ENCODE peak calls at places on chromosome 16, in six cellular contexts. H is stimulated activated CD4-positive, alpha-beta T cell treated with anti-CD3 and anti-CD28 coated beads, Interleukin-1b, Interleukin-23, amount 100 ng/mL, for 1 hour; E is CD4-positive, CD25-positive, alpha-beta regulatory T cell; G is astrocyte of the spinal cord; O is NCI-H1417; M is NB4. B is an unnamed sample.

GRCh38 chr16:90061437-90061836 is 15.7 kb downstream of the PRDM7 start:
- DNase-seq in H (no peak), E (no peak), G (no peak), O (no peak), M (no peak), B (no peak)

GRCh38 chr16:13936596-13937081 is 16.7 kb downstream of the ERCC4 start:
- DNase-seq in H (no peak), E (no peak), G (peak), O (no peak), M (peak), B (peak)

GRCh38 chr16:67541391-67542263 is 13.0 kb downstream of the RIPOR1 start:
- DNase-seq in H (no peak), E (no peak), G (peak), O (no peak), M (no peak), B (peak)

GRCh38 chr16:11563493-11564040 is 23.2 kb downstream of the LITAF start:
- DNase-seq in H (no peak), E (no peak), G (no peak), O (no peak), M (no peak), B (no peak)

GRCh38 chr16:12356622-12357365 is 380.3 kb downstream of the SNX29 start:
- DNase-seq in H (no peak), E (no peak), G (no peak), O (peak), M (no peak), B (no peak)

GRCh38 chr16:49351119-49351518 is 22.5 kb upstream of the C16orf78 start:
- DNase-seq in H (no peak), E (no peak), G (no peak), O (no peak), M (peak), B (no peak)

GRCh38 chr16:78437352-78437968 is 338.0 kb downstream of the WWOX start:
- DNase-seq in H (peak), E (peak), G (peak), O (no peak), M (peak), B (peak)

GRCh38 chr16:29686740-29687327 is 7.9 kb downstream of the QPRT start:
- DNase-seq in H (no peak), E (no peak), G (no peak), O (no peak), M (no peak), B (no peak)

GRCh38 chr16:59369523-59369922 is 635.4 kb upstream of the GOT2 start:
- DNase-seq in H (no peak), E (no peak), G (no peak), O (no peak), M (no peak), B (no peak)

GRCh38 chr16:88701541-88702363 is 4.5 kb downstream of the RNF166 start:
- DNase-seq in H (no peak), E (peak), G (no peak), O (no peak), M (no peak), B (no peak)

GRCh38 chr16:75460441-75460840 is 4.0 kb downstream of the TMEM170A start:
- DNase-seq in H (no peak), E (no peak), G (no peak), O (no peak), M (no peak), B (no peak)

GRCh38 chr16:58426095-58426494 is 33.8 kb downstream of the GINS3 start:
- DNase-seq in H (no peak), E (no peak), G (no peak), O (no peak), M (peak), B (no peak)

GRCh38 chr16:20849587-20850390 is 43.5 kb downstream of the REXO5 start:
- DNase-seq in H (peak), E (peak), G (peak), O (peak), M (peak), B (peak)

GRCh38 chr16:15766918-15767317 is 89.9 kb downstream of the MYH11 start:
- DNase-seq in H (no peak), E (no peak), G (no peak), O (no peak), M (no peak), B (no peak)

GRCh38 chr16:81604960-81605383 is 160.4 kb downstream of the CMIP start:
- DNase-seq in H (no peak), E (no peak), G (peak), O (peak), M (no peak), B (peak)

GRCh38 chr16:71230122-71230845 is at the start of gene HYDIN:
- DNase-seq in H (no peak), E (no peak), G (peak), O (peak), M (no peak), B (peak)

GRCh38 chr16:86355538-86355937 is 154.8 kb upstream of the FOXF1 start:
- DNase-seq in H (no peak), E (no peak), G (peak), O (no peak), M (no peak), B (peak)

GRCh38 chr16:84156342-84156784 is 11.3 kb downstream of the DNAAF1 start:
- DNase-seq in H (no peak), E (no peak), G (no peak), O (no peak), M (no peak), B (no peak)

GRCh38 chr16:68417711-68418301 is 30.5 kb downstream of the SMPD3 start:
- DNase-seq in H (peak), E (peak), G (no peak), O (peak), M (no peak), B (peak)

GRCh38 chr16:68244481-68244902 is 681 bp upstream of the PLA2G15 start:
- DNase-seq in H (no peak), E (no peak), G (no peak), O (no peak), M (no peak), B (no peak)

GRCh38 chr16:726188-726437 is 130 bp downstream of the CCDC78 start:
- DNase-seq in H (no peak), E (no peak), G (no peak), O (no peak), M (peak), B (no peak)

GRCh38 chr16:9256196-9256595 is 164.8 kb downstream of the HAPSTR1 start:
- DNase-seq in H (peak), E (no peak), G (no peak), O (peak), M (peak), B (no peak)

B was measured in iris pigment epithelial cell.